ENCODE peak calls at places on chromosomes 2 and 18, in four cellular contexts. J is OCI-LY7, N is NCI-H345, Y is body of pancreas. U is an unnamed sample.

GRCh38 chr18:68735498-68736343 is 20.8 kb upstream of the TMX3 start:
- DNase-seq in J (peak), N (peak), Y (no peak), U (peak)

GRCh38 chr18:59787998-59788875 is 91.0 kb upstream of the CCBE1 start:
- DNase-seq in J (no peak), N (no peak), Y (no peak), U (peak)

GRCh38 chr2:237149425-237149824 is 63.7 kb downstream of the COPS8 start:
- DNase-seq in J (no peak), N (no peak), Y (no peak), U (no peak)

GRCh38 chr2:144513388-144514100 is 6.4 kb downstream of the ZEB2 start:
- DNase-seq in J (no peak), N (no peak), Y (no peak), U (no peak)

GRCh38 chr2:190636362-190636761 is 12.5 kb upstream of the NAB1 start:
- DNase-seq in J (no peak), N (no peak), Y (no peak), U (peak)

GRCh38 chr2:112217854-112218253 is 37.0 kb downstream of the ZC3H8 start:
- DNase-seq in J (no peak), N (no peak), Y (no peak), U (no peak)

GRCh38 chr18:3471141-3471648 is 21.2 kb downstream of the TGIF1 start:
- DNase-seq in J (no peak), N (no peak), Y (no peak), U (no peak)

GRCh38 chr2:71721362-71721665 is 268.0 kb downstream of the DYSF start:
- DNase-seq in J (no peak), N (no peak), Y (no peak), U (no peak)

GRCh38 chr18:63162271-63163014 is 157.1 kb downstream of the BCL2 start:
- DNase-seq in J (peak), N (no peak), Y (no peak), U (no peak)

GRCh38 chr2:119111115-119111975 is 47.2 kb downstream of the C1QL2 start:
- DNase-seq in J (no peak), N (no peak), Y (no peak), U (no peak)

GRCh38 chr18:75879196-75879595 is 451.7 kb upstream of the SMIM21 start:
- DNase-seq in J (no peak), N (no peak), Y (no peak), U (no peak)

U was measured in NCI-H69.